ENCODE peak calls at places on chromosome 7, in six cellular contexts. One of them, this sample, is unnamed.

GRCh38 chr7:105268056-105268455 is 120.7 kb downstream of the SRPK2 start:
- DNase-seq in RWPE1: peak; percentile 77
- DNase-seq in right atrium auricular region: no peak
- DNase-seq in B cell: no peak
- DNase-seq in IMR-90: peak; percentile 87
- DNase-seq in activated B cell treated with CpG ODN at 0.5 μM for 24 hours: no peak
- DNase-seq in this sample: no peak

GRCh38 chr7:128031901-128032604 is 816 bp upstream of the LRRC4 start:
- DNase-seq in B cell: peak; percentile 84
- DNase-seq in right atrium auricular region: no peak
- DNase-seq in RWPE1: peak; percentile 76
- DNase-seq in IMR-90: peak; percentile 96
- DNase-seq in activated B cell treated with CpG ODN at 0.5 μM for 24 hours: peak; percentile 45
- DNase-seq in this sample: peak; percentile 62

GRCh38 chr7:71130280-71130679 is 1.7 kb upstream of the GALNT17 start:
- DNase-seq in activated B cell treated with CpG ODN at 0.5 μM for 24 hours: no peak
- DNase-seq in B cell: no peak
- DNase-seq in right atrium auricular region: no peak
- DNase-seq in RWPE1: no peak
- DNase-seq in IMR-90: no peak
- DNase-seq in this sample: no peak

GRCh38 chr7:92178928-92179373 is at the start of gene LRRD1:
- DNase-seq in IMR-90: peak; percentile 73
- DNase-seq in right atrium auricular region: peak; percentile 82
- DNase-seq in B cell: peak; percentile 87
- DNase-seq in activated B cell treated with CpG ODN at 0.5 μM for 24 hours: peak; percentile 90
- DNase-seq in RWPE1: peak; percentile 81
- DNase-seq in this sample: peak; percentile 81

GRCh38 chr7:136071106-136071505 is 93.9 kb upstream of the MTPN start:
- DNase-seq in RWPE1: no peak
- DNase-seq in B cell: no peak
- DNase-seq in activated B cell treated with CpG ODN at 0.5 μM for 24 hours: no peak
- DNase-seq in IMR-90: peak; percentile 3
- DNase-seq in right atrium auricular region: no peak
- DNase-seq in this sample: no peak

GRCh38 chr7:112951070-112951469 is 135.6 kb downstream of the GPR85 start:
- DNase-seq in RWPE1: no peak
- DNase-seq in IMR-90: no peak
- DNase-seq in right atrium auricular region: no peak
- DNase-seq in activated B cell treated with CpG ODN at 0.5 μM for 24 hours: no peak
- DNase-seq in B cell: no peak
- DNase-seq in this sample: no peak

GRCh38 chr7:140025241-140025640 is 37.5 kb downstream of the PARP12 start:
- DNase-seq in IMR-90: no peak
- DNase-seq in activated B cell treated with CpG ODN at 0.5 μM for 24 hours: no peak
- DNase-seq in RWPE1: no peak
- DNase-seq in right atrium auricular region: no peak
- DNase-seq in B cell: no peak
- DNase-seq in this sample: no peak

GRCh38 chr7:28409716-28410627 is 2.3 kb upstream of the CREB5 start:
- DNase-seq in activated B cell treated with CpG ODN at 0.5 μM for 24 hours: peak; percentile 25
- DNase-seq in right atrium auricular region: no peak
- DNase-seq in RWPE1: no peak
- DNase-seq in B cell: peak; percentile 52
- DNase-seq in IMR-90: peak; percentile 32
- DNase-seq in this sample: no peak

GRCh38 chr7:154832557-154833138 is 170.3 kb downstream of the PAXIP1 start:
- DNase-seq in B cell: no peak
- DNase-seq in activated B cell treated with CpG ODN at 0.5 μM for 24 hours: no peak
- DNase-seq in IMR-90: no peak
- DNase-seq in right atrium auricular region: no peak
- DNase-seq in RWPE1: no peak
- DNase-seq in this sample: no peak

GRCh38 chr7:5625938-5626337 is 155.5 kb downstream of the RNF216 start:
- DNase-seq in B cell: no peak
- DNase-seq in IMR-90: peak; percentile 94
- DNase-seq in right atrium auricular region: no peak
- DNase-seq in RWPE1: peak; percentile 52
- DNase-seq in activated B cell treated with CpG ODN at 0.5 μM for 24 hours: no peak
- DNase-seq in this sample: no peak
- TF ChIP-seq CTCF in B cell: no peak
- TF ChIP-seq CTCF in IMR-90: peak; percentile 48
- TF ChIP-seq CTCF in right atrium auricular region: no peak
- TF ChIP-seq CTCF in RWPE1: no peak
- TF ChIP-seq CTCF in activated B cell treated with CpG ODN at 0.5 μM for 24 hours: no peak
- TF ChIP-seq CTCF in this sample: no peak

DNA sequence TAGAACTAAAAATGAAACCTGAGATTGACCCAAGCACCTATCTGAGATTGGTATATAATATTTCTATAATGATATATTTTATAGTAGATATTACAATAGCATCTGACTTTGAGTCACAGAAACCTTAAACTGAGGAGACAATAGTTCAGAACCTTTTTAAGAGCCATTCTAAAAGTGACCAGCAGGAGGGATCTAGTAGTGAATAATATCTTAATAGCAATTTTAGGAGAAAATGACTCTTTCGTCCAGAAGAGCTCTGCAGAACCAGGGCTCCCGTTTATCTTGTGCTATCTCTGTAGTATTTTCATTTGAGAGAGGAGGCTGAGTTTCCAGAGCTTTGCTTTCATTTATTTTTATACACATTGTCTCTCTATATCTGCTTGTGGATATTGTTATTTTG is 68.1 kb downstream of the PODXL start:
- DNase-seq in B cell: no peak
- DNase-seq in right atrium auricular region: no peak
- DNase-seq in activated B cell treated with CpG ODN at 0.5 μM for 24 hours: no peak
- DNase-seq in IMR-90: no peak
- DNase-seq in RWPE1: no peak
- DNase-seq in this sample: no peak
- TF ChIP-seq CTCF in B cell: peak; percentile 33
- TF ChIP-seq CTCF in right atrium auricular region: no peak
- TF ChIP-seq CTCF in activated B cell treated with CpG ODN at 0.5 μM for 24 hours: no peak
- TF ChIP-seq CTCF in IMR-90: peak; percentile 25
- TF ChIP-seq CTCF in RWPE1: no peak
- TF ChIP-seq CTCF in this sample: no peak

DNA sequence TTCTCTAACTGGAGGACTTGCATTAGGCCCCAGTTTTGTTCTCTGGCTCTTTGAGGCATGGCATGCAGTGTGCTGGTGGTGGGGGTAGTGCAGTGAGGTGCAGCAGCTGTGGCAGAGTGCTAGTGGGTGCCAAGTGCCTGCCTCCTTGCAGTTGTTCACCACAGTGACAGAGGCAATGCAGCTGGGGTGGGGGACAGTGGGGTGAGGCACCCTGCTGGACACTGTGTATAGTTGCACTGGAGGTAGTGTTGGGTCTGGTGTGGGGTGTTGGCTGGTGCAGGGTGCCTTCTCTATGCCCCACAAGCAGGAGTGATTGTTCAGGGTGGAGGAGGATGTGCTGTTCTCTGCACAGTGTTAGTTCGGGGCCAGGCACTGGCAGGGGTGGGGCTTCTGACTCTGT is 21.7 kb upstream of the KEL start:
- DNase-seq in B cell: no peak
- DNase-seq in IMR-90: no peak
- DNase-seq in right atrium auricular region: no peak
- DNase-seq in activated B cell treated with CpG ODN at 0.5 μM for 24 hours: no peak
- DNase-seq in RWPE1: no peak
- DNase-seq in this sample: no peak
- TF ChIP-seq CTCF in B cell: no peak
- TF ChIP-seq CTCF in IMR-90: no peak
- TF ChIP-seq CTCF in right atrium auricular region: no peak
- TF ChIP-seq CTCF in activated B cell treated with CpG ODN at 0.5 μM for 24 hours: no peak
- TF ChIP-seq CTCF in RWPE1: no peak
- TF ChIP-seq CTCF in this sample: no peak

DNA sequence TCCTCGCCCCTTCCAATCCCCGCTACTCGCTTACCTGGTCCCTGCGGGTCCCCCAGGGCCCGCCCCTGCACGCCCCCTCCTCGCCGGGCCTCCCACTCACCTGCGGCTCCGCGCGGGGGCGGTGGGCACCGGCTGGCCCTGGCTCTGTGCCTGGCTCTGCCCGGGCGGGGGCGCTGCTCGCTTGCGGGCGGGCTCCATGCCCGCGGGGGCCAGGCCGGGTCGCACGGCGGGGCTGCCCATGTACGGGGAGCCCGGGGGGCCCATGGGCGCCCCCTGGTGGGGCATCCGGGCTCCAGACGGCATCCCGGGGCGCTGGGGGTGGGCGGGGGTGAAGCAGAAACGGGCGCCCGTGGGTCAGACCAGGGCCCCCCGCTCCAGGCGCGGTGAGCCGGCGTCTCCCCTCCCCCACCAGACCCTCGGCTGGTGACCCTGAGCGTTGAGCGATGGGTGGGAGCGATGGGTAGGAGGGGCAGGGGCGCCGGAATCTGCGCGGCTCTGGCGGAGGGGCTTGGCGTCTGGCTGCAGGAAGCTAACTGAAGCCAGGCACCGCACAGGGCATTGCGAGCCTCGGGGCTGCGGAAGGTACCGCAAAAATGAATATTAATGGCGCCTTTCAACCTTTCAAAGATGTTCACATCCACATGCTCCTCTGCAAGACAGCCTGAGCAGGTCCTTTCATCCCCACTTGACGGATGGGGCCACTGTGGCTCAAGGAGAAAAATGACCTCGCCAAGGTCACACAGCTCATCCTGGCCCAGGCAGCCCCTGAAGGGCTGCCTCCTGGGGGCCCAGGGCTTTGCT is 2.9 kb downstream of the SMARCD3 start:
- DNase-seq in B cell: peak; percentile 99
- DNase-seq in IMR-90: no peak
- DNase-seq in RWPE1: no peak
- DNase-seq in right atrium auricular region: no peak
- DNase-seq in activated B cell treated with CpG ODN at 0.5 μM for 24 hours: peak; percentile 74
- DNase-seq in this sample: no peak
- TF ChIP-seq CTCF in B cell: peak; percentile 91
- TF ChIP-seq CTCF in IMR-90: peak; percentile 61
- TF ChIP-seq CTCF in RWPE1: peak; percentile 80
- TF ChIP-seq CTCF in right atrium auricular region: peak; percentile 74
- TF ChIP-seq CTCF in activated B cell treated with CpG ODN at 0.5 μM for 24 hours: no peak
- TF ChIP-seq CTCF in this sample: peak; percentile 84

This sample was measured in CD14-positive monocyte.